ENCODE peak calls at places on chromosome 21, in nine cellular contexts. M is GM13977; Y is activated B cell treated with CpG ODN at 0.5 μM for 24 hours; N is BE2C; B is endothelial cell; L is cardiac muscle cell; W is Calu3; T is nephron progenitor cell; F is CD8-positive, alpha-beta T cell. X is an unnamed sample.

GRCh38 chr21:36297938-36298572 is 21.9 kb upstream of the MORC3 start:
- DNase-seq in M (peak), Y (peak), N (no peak), B (no peak), L (no peak), W (peak), T (no peak), F (peak), X (no peak)

GRCh38 chr21:43921602-43921978 is 56.6 kb downstream of the AGPAT3 start:
- DNase-seq in M (no peak), Y (no peak), N (no peak), B (no peak), L (no peak), W (no peak), T (no peak), F (no peak), X (no peak)

GRCh38 chr21:28903448-28903847 is 89.2 kb downstream of the LTN1 start:
- DNase-seq in M (no peak), Y (no peak), N (no peak), B (no peak), L (no peak), W (no peak), T (no peak), F (no peak), X (no peak)

GRCh38 chr21:31352841-31353240 is 8.8 kb upstream of the TIAM1 start:
- DNase-seq in M (no peak), Y (no peak), N (no peak), B (no peak), L (no peak), W (no peak), T (no peak), F (no peak), X (no peak)

GRCh38 chr21:40416572-40416971 is 430.4 kb downstream of the DSCAM start:
- DNase-seq in M (no peak), Y (no peak), N (no peak), B (no peak), L (no peak), W (no peak), T (no peak), F (no peak), X (no peak)

GRCh38 chr21:42654179-42654912 is 925 bp downstream of the PDE9A start:
- DNase-seq in M (peak), Y (no peak), N (no peak), B (peak), L (peak), W (peak), T (peak), F (no peak), X (no peak)

GRCh38 chr21:43740497-43741156 is 21.7 kb downstream of the PDXK start:
- DNase-seq in M (no peak), Y (no peak), N (peak), B (peak), L (peak), W (peak), T (peak), F (no peak), X (peak)

GRCh38 chr21:31173881-31174555 is 135.7 kb upstream of the KRTAP19-8 start:
- DNase-seq in M (no peak), Y (no peak), N (peak), B (peak), L (peak), W (no peak), T (no peak), F (no peak), X (peak)

GRCh38 chr21:32329776-32330175 is 31.1 kb downstream of the MRAP start:
- DNase-seq in M (no peak), Y (no peak), N (no peak), B (no peak), L (no peak), W (no peak), T (no peak), F (no peak), X (no peak)

DNA sequence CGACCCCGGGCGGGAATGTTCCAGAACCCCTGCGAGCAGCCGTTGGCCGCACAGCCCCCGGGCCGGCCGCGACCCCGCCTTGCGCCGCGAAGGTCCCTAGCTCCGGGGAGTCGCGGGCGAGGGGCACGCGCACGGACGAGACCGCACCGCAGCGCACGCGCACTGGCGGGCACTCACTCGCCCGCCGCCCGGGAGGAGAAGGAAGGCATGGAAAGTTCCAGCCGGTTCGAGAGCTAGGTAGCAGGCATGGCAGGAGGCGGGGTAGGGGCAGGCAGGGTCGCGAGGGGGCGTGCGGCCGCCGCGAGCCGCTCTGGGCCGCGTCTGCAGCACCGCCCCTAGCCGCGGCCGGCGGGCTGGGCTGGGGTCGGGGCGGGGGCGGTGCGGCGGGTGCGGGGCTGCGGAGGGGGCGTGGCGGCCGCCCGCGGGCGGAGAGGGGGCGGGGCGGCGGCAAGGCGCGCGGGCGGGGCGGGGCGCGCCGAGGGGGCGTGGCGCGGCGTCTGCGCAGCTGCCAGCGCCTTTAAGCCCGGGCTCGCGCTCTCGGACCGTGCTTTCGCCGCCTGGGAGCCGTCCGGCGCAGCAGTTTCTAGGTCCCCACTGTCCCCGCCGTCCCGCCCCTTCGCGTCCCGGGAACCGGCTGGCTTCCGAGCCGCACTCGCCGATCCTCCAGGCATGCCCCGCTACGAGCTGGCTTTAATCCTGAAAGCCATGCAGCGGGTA is at the start of the genes MRPS6 and SLC5A3:
- DNase-seq in M (peak), Y (peak), N (peak), B (peak), L (peak), W (peak), T (peak), F (peak), X (peak)
- TF ChIP-seq CTCF in M (peak), Y (no peak), N (peak), B (no peak), L (no peak), W (no peak), T (no peak), F (no peak), X (peak)

DNA sequence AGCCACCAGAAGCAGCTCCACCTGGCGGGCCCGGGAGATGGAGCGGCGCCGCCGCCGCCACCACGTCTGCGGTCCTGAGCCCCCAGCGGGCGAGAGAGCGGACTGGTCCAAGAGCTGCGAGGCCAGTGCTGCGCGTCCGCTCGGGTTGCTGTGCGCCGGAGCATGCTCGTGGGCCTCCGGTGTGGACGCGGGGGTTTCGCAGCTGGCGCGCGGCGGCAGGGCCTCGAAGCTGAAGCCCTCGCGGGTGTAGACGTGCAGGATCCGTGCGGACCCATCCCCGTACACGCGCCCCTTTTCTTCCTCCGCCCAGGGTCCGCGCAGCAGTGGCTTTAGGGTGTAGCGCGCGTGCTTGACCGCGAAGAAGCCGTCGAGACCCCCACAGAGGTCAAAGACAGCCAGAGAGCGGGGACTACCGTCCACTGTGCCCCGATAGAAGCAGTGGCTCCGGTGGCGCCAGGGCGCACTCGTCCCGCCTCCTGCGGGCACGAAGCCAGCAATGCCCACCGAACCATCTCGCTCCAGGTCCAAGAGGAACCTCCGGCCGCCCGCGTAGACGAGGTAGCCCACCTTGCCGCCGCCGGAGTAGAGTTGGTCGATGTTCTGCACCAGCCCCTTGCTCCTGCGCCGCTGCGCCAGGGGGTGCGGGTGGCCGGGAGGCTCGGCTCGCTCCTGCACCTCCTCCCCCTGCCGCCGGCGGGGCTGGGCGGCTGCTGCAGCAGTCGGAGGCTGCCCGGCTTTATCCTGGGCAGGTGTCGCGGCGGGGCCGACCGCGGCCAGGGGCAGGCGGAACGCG is 1.1 kb downstream of the ADAMTS5 start:
- DNase-seq in M (peak), Y (no peak), N (peak), B (peak), L (peak), W (no peak), T (peak), F (no peak), X (peak)
- TF ChIP-seq CTCF in M (no peak), Y (no peak), N (peak), B (peak), L (peak), W (no peak), T (peak), F (no peak), X (peak)

GRCh38 chr21:34670962-34671348 is 2.2 kb downstream of the CLIC6 start:
- DNase-seq in M (peak), Y (no peak), N (no peak), B (no peak), L (no peak), W (no peak), T (no peak), F (no peak), X (no peak)
- TF ChIP-seq CTCF in M (peak), Y (no peak), N (no peak), B (no peak), L (no peak), W (no peak), T (no peak), F (no peak), X (peak)

GRCh38 chr21:23694396-23694795 is 1912.9 kb downstream of the MRPL39 start:
- DNase-seq in M (no peak), Y (no peak), N (no peak), B (no peak), L (no peak), W (no peak), T (no peak), F (no peak), X (no peak)
- TF ChIP-seq CTCF in M (no peak), Y (no peak), N (no peak), B (no peak), L (no peak), W (no peak), T (no peak), F (no peak), X (no peak)

GRCh38 chr21:34116569-34116968 is 43.2 kb downstream of the MRPS6 start:
- DNase-seq in M (no peak), Y (no peak), N (no peak), B (no peak), L (no peak), W (no peak), T (no peak), F (no peak), X (no peak)
- TF ChIP-seq CTCF in M (no peak), Y (no peak), N (no peak), B (no peak), L (no peak), W (no peak), T (no peak), F (no peak), X (no peak)

DNA sequence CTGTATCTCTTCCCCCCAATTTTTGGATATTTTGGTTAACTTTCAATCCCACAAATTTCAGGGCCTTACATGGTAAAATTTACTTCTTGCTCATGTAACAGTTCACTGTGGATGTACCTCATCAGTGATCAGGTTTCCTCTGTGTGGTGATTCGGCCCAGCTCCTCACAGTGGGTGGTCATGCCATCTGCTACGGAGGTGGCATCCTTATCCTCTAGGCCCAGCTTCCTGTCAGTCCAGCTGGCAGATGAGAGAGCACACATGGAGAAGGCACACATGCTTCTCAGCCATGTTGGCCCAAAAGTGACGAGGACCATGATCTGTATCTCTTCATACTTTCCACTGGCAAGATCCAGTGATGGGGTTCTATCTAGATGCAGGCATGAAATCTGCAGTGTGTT is 27.2 kb downstream of the PCBP3 start:
- DNase-seq in M (no peak), Y (no peak), N (no peak), B (no peak), L (no peak), W (no peak), T (no peak), F (no peak), X (no peak)
- TF ChIP-seq CTCF in M (no peak), Y (no peak), N (no peak), B (no peak), L (no peak), W (no peak), T (no peak), F (no peak), X (no peak)